ENCODE peak calls at places on chromosomes 2 and 18, in five cellular contexts. One of them, this sample, is unnamed.

GRCh38 chr2:20421336-20421987 is 25.4 kb upstream of the RHOB start:
- DNase-seq in psoas muscle: no peak
- DNase-seq in GM06990: no peak
- DNase-seq in IMR-90: no peak
- DNase-seq in H9: no peak
- DNase-seq in this sample: no peak

GRCh38 chr18:77015176-77015575 is 117.4 kb downstream of the MBP start:
- DNase-seq in GM06990: no peak
- DNase-seq in psoas muscle: no peak
- DNase-seq in H9: no peak
- DNase-seq in IMR-90: no peak
- DNase-seq in this sample: no peak

GRCh38 chr18:961644-962355 is 57.1 kb downstream of the ADCYAP1 start:
- DNase-seq in psoas muscle: no peak
- DNase-seq in GM06990: peak; percentile 18
- DNase-seq in H9: peak; percentile 50
- DNase-seq in IMR-90: peak; percentile 35
- DNase-seq in this sample: peak; percentile 50

GRCh38 chr2:234425923-234426603 is 70.8 kb downstream of the ARL4C start:
- DNase-seq in IMR-90: no peak
- DNase-seq in H9: no peak
- DNase-seq in GM06990: peak; percentile 54
- DNase-seq in psoas muscle: no peak
- DNase-seq in this sample: no peak

GRCh38 chr2:157305713-157306110 is 19.9 kb downstream of the ERMN start:
- DNase-seq in H9: no peak
- DNase-seq in psoas muscle: no peak
- DNase-seq in GM06990: no peak
- DNase-seq in IMR-90: peak; percentile 5
- DNase-seq in this sample: no peak

GRCh38 chr2:232377319-232377718 is 1.2 kb upstream of the ALPP start:
- DNase-seq in GM06990: no peak
- DNase-seq in psoas muscle: no peak
- DNase-seq in H9: no peak
- DNase-seq in IMR-90: no peak
- DNase-seq in this sample: no peak

GRCh38 chr18:78768655-78769501 is 210.7 kb upstream of the SALL3 start:
- DNase-seq in GM06990: no peak
- DNase-seq in H9: no peak
- DNase-seq in IMR-90: no peak
- DNase-seq in psoas muscle: no peak
- DNase-seq in this sample: no peak

GRCh38 chr18:49456794-49457193 is 3.7 kb downstream of the DYM start:
- DNase-seq in GM06990: no peak
- DNase-seq in IMR-90: peak; percentile 51
- DNase-seq in psoas muscle: no peak
- DNase-seq in H9: no peak
- DNase-seq in this sample: no peak

GRCh38 chr2:17166506-17166905 is 351.7 kb downstream of the RAD51AP2 start:
- DNase-seq in GM06990: no peak
- DNase-seq in IMR-90: peak; percentile 4
- DNase-seq in H9: no peak
- DNase-seq in psoas muscle: no peak
- DNase-seq in this sample: no peak

GRCh38 chr18:58669731-58670379 is 1.4 kb upstream of the MALT1 start:
- DNase-seq in GM06990: no peak
- DNase-seq in IMR-90: peak; percentile 68
- DNase-seq in H9: no peak
- DNase-seq in psoas muscle: no peak
- DNase-seq in this sample: no peak

GRCh38 chr2:232444409-232445148 is 11.4 kb upstream of the ALPI start:
- DNase-seq in IMR-90: peak; percentile 50
- DNase-seq in H9: peak; percentile 79
- DNase-seq in psoas muscle: peak; percentile 50
- DNase-seq in GM06990: peak; percentile 37
- DNase-seq in this sample: peak; percentile 75

GRCh38 chr2:85503611-85504433 is 35.1 kb upstream of the MAT2A start:
- DNase-seq in GM06990: no peak
- DNase-seq in psoas muscle: peak; percentile 31
- DNase-seq in IMR-90: peak; percentile 39
- DNase-seq in H9: no peak
- DNase-seq in this sample: no peak

GRCh38 chr18:9742588-9743131 is 34.6 kb downstream of the RAB31 start:
- DNase-seq in GM06990: no peak
- DNase-seq in psoas muscle: no peak
- DNase-seq in IMR-90: peak; percentile 36
- DNase-seq in H9: no peak
- DNase-seq in this sample: no peak

GRCh38 chr18:40072761-40073160 is 1882.3 kb upstream of the PIK3C3 start:
- DNase-seq in GM06990: no peak
- DNase-seq in IMR-90: no peak
- DNase-seq in psoas muscle: no peak
- DNase-seq in H9: no peak
- DNase-seq in this sample: no peak

GRCh38 chr2:46167406-46167805 is 129.8 kb upstream of the EPAS1 start:
- DNase-seq in GM06990: no peak
- DNase-seq in H9: no peak
- DNase-seq in psoas muscle: no peak
- DNase-seq in IMR-90: no peak
- DNase-seq in this sample: no peak

GRCh38 chr2:16666453-16666801 is 793 bp upstream of the CYRIA start:
- DNase-seq in H9: peak; percentile 64
- DNase-seq in psoas muscle: peak; percentile 34
- DNase-seq in IMR-90: peak; percentile 79
- DNase-seq in GM06990: peak; percentile 34
- DNase-seq in this sample: no peak

GRCh38 chr18:77059294-77059916 is 73.2 kb downstream of the MBP start:
- DNase-seq in GM06990: no peak
- DNase-seq in psoas muscle: no peak
- DNase-seq in IMR-90: peak; percentile 76
- DNase-seq in H9: peak; percentile 56
- DNase-seq in this sample: peak; percentile 45

GRCh38 chr2:223306371-223306770 is 254.4 kb downstream of the KCNE4 start:
- DNase-seq in H9: peak; percentile 62
- DNase-seq in psoas muscle: no peak
- DNase-seq in GM06990: no peak
- DNase-seq in IMR-90: peak; percentile 49
- DNase-seq in this sample: peak; percentile 17

GRCh38 chr2:30191107-30191506 is 40.2 kb upstream of the LBH start:
- DNase-seq in GM06990: no peak
- DNase-seq in H9: no peak
- DNase-seq in psoas muscle: no peak
- DNase-seq in IMR-90: no peak
- DNase-seq in this sample: no peak

GRCh38 chr2:188645982-188646381 is 328.2 kb upstream of the COL3A1 start:
- DNase-seq in H9: no peak
- DNase-seq in GM06990: no peak
- DNase-seq in psoas muscle: no peak
- DNase-seq in IMR-90: peak; percentile 83
- DNase-seq in this sample: no peak

GRCh38 chr2:70463997-70464396 is 89.6 kb downstream of the TGFA start:
- DNase-seq in psoas muscle: no peak
- DNase-seq in GM06990: no peak
- DNase-seq in IMR-90: no peak
- DNase-seq in H9: peak; percentile 6
- DNase-seq in this sample: no peak

GRCh38 chr2:174704647-174705046 is 59.6 kb downstream of the CHRNA1 start:
- DNase-seq in psoas muscle: no peak
- DNase-seq in GM06990: no peak
- DNase-seq in IMR-90: no peak
- DNase-seq in H9: no peak
- DNase-seq in this sample: no peak